ENCODE peak calls at places on chromosomes 11 and 22, in six cellular contexts. A is upper lobe of left lung, T is suprapubic skin, P is A549, J is stomach, U is tibial nerve. O is an unnamed sample.

GRCh38 chr11:3195251-3196160 is 23.1 kb downstream of the MRGPRG start:
- DNase-seq in A (peak; percentile 56), T (no peak), P (no peak), J (no peak), U (no peak), O (peak; percentile 41)

GRCh38 chr11:111612211-111612610 is 10.0 kb downstream of the SIK2 start:
- DNase-seq in A (no peak), T (no peak), P (no peak), J (no peak), U (no peak), O (no peak)

GRCh38 chr11:75408852-75409219 is 9.5 kb downstream of the RPS3 start:
- DNase-seq in A (no peak), T (no peak), P (no peak), J (no peak), U (no peak), O (no peak)

GRCh38 chr22:36026741-36027140 is 1.9 kb downstream of the RBFOX2 start:
- DNase-seq in A (no peak), T (no peak), P (no peak), J (no peak), U (no peak), O (no peak)

GRCh38 chr11:113881856-113882255 is 6.5 kb upstream of the USP28 start:
- DNase-seq in A (no peak), T (no peak), P (no peak), J (no peak), U (no peak), O (no peak)

GRCh38 chr11:44078794-44079193 is 12.7 kb downstream of the ACCS start:
- DNase-seq in A (no peak), T (no peak), P (no peak), J (no peak), U (no peak), O (no peak)

GRCh38 chr22:31173386-31174145 is 13.6 kb downstream of the RNF185 start:
- DNase-seq in A (no peak), T (no peak), P (peak; percentile 32), J (no peak), U (no peak), O (no peak)

GRCh38 chr11:74696932-74697687 is 34.1 kb downstream of the CHRDL2 start:
- DNase-seq in A (no peak), T (peak; percentile 86), P (peak; percentile 85), J (peak; percentile 77), U (peak; percentile 76), O (peak; percentile 72)

GRCh38 chr11:69293819-69294505 is at the start of gene MYEOV:
- DNase-seq in A (peak; percentile 67), T (no peak), P (peak; percentile 94), J (peak; percentile 67), U (no peak), O (peak; percentile 81)

GRCh38 chr11:99422581-99423434 is 402.1 kb downstream of the CNTN5 start:
- DNase-seq in A (no peak), T (no peak), P (no peak), J (no peak), U (no peak), O (no peak)

GRCh38 chr11:126874831-126875230 is 125.7 kb downstream of the KIRREL3 start:
- DNase-seq in A (no peak), T (no peak), P (no peak), J (no peak), U (no peak), O (no peak)
- TF ChIP-seq CTCF in A (no peak), T (no peak), P (peak; percentile 12), J (no peak), U (no peak), O (no peak)

GRCh38 chr11:77112641-77113381 is 10.2 kb downstream of the OMP start:
- DNase-seq in A (peak; percentile 62), T (no peak), P (no peak), J (no peak), U (no peak), O (no peak)

GRCh38 chr11:77110836-77111235 is 8.2 kb downstream of the OMP start:
- DNase-seq in A (no peak), T (no peak), P (no peak), J (no peak), U (no peak), O (no peak)

GRCh38 chr11:77111946-77112345 is 9.3 kb downstream of the OMP start:
- DNase-seq in A (no peak), T (no peak), P (no peak), J (no peak), U (no peak), O (no peak)

GRCh38 chr11:77109236-77110019 is 6.8 kb downstream of the OMP start:
- DNase-seq in A (no peak), T (no peak), P (no peak), J (no peak), U (peak; percentile 50), O (no peak)

GRCh38 chr11:77111277-77111676 is 8.6 kb downstream of the OMP start:
- DNase-seq in A (no peak), T (no peak), P (no peak), J (no peak), U (no peak), O (no peak)
- H3K4me1 ChIP-seq in A (no peaks in the 10 kb centered on the region), T (peaks cover 4% of the 10 kb centered on the region), P (peaks cover 54% of the 10 kb centered on the region), J (peaks cover 16% of the 10 kb centered on the region), U (peaks cover 30% of the 10 kb centered on the region), O (peaks cover 20% of the 10 kb centered on the region)

GRCh38 chr11:32072872-32073661 is 17.8 kb upstream of the RCN1 start:
- DNase-seq in A (peak; percentile 10), T (no peak), P (no peak), J (no peak), U (no peak), O (no peak)
- TF ChIP-seq EP300 in A (no peak), T (no peak), P (no peak), J (no peak), U (no peak), O (no peak)

DNA sequence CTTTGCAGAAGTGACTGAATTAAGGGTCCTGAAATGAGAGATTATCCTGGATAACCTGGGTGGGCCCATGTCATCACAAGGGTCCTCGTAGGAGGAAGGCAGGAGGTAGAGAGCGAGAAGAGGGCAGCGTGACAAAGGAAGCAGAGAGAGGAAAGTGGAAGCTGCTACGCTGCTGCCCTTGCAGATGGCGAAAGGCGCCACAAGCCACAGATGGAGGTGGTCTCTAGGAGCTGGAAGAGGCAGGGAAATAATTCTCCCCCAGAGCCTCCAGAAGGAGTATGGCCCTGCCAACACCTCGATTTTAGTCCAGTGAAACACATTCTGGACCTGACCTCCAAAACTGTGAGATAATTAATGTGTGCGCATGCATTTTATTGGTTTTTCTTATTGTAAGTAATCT is 13.4 kb downstream of the TMEM184B start:
- DNase-seq in A (no peak), T (no peak), P (no peak), J (no peak), U (no peak), O (no peak)
- TF ChIP-seq CTCF in A (no peak), T (no peak), P (no peak), J (no peak), U (no peak), O (no peak)